ENCODE peak calls at places on chromosome 13, in seven cellular contexts. One of them, this sample, is unnamed.

GRCh38 chr13:98970293-98970692 is 7.6 kb downstream of the DOCK9 start:
- DNase-seq in HT1080: no peak
- DNase-seq in GM23248: no peak
- DNase-seq in pancreas: no peak
- DNase-seq in MCF 10A: no peak
- DNase-seq in stimulated activated CD4-positive, alpha-beta T cell treated with anti-CD3 and anti-CD28 coated beads, Interleukin-4, amount 100 ng/mL, for 48 hours: no peak
- DNase-seq in AG09319: no peak
- DNase-seq in this sample: no peak

GRCh38 chr13:30895773-30896172 is 10.3 kb upstream of the MEDAG start:
- DNase-seq in stimulated activated CD4-positive, alpha-beta T cell treated with anti-CD3 and anti-CD28 coated beads, Interleukin-4, amount 100 ng/mL, for 48 hours: no peak
- DNase-seq in pancreas: no peak
- DNase-seq in HT1080: peak; percentile 56
- DNase-seq in AG09319: peak; percentile 60
- DNase-seq in MCF 10A: peak; percentile 64
- DNase-seq in GM23248: peak; percentile 95
- DNase-seq in this sample: no peak

GRCh38 chr13:81540777-81541176 is 1199.9 kb upstream of the SPRY2 start:
- DNase-seq in MCF 10A: peak; percentile 28
- DNase-seq in stimulated activated CD4-positive, alpha-beta T cell treated with anti-CD3 and anti-CD28 coated beads, Interleukin-4, amount 100 ng/mL, for 48 hours: no peak
- DNase-seq in GM23248: peak; percentile 18
- DNase-seq in HT1080: no peak
- DNase-seq in AG09319: no peak
- DNase-seq in pancreas: no peak
- DNase-seq in this sample: no peak

GRCh38 chr13:22874839-22875238 is 305.9 kb upstream of the SGCG start:
- DNase-seq in AG09319: no peak
- DNase-seq in MCF 10A: no peak
- DNase-seq in stimulated activated CD4-positive, alpha-beta T cell treated with anti-CD3 and anti-CD28 coated beads, Interleukin-4, amount 100 ng/mL, for 48 hours: no peak
- DNase-seq in HT1080: no peak
- DNase-seq in pancreas: no peak
- DNase-seq in GM23248: no peak
- DNase-seq in this sample: no peak

GRCh38 chr13:113802090-113802531 is 43.1 kb downstream of the TMEM255B start:
- DNase-seq in stimulated activated CD4-positive, alpha-beta T cell treated with anti-CD3 and anti-CD28 coated beads, Interleukin-4, amount 100 ng/mL, for 48 hours: no peak
- DNase-seq in MCF 10A: peak; percentile 66
- DNase-seq in pancreas: no peak
- DNase-seq in AG09319: peak; percentile 39
- DNase-seq in GM23248: peak; percentile 85
- DNase-seq in HT1080: peak; percentile 76
- DNase-seq in this sample: no peak

GRCh38 chr13:32117696-32118095 is 86.1 kb downstream of the FRY start:
- DNase-seq in pancreas: peak; percentile 80
- DNase-seq in GM23248: no peak
- DNase-seq in stimulated activated CD4-positive, alpha-beta T cell treated with anti-CD3 and anti-CD28 coated beads, Interleukin-4, amount 100 ng/mL, for 48 hours: no peak
- DNase-seq in AG09319: no peak
- DNase-seq in HT1080: no peak
- DNase-seq in MCF 10A: no peak
- DNase-seq in this sample: no peak

GRCh38 chr13:27679896-27680295 is 58.2 kb downstream of the POLR1D start:
- DNase-seq in pancreas: no peak
- DNase-seq in GM23248: no peak
- DNase-seq in HT1080: peak; percentile 36
- DNase-seq in stimulated activated CD4-positive, alpha-beta T cell treated with anti-CD3 and anti-CD28 coated beads, Interleukin-4, amount 100 ng/mL, for 48 hours: no peak
- DNase-seq in AG09319: no peak
- DNase-seq in MCF 10A: no peak
- DNase-seq in this sample: no peak

GRCh38 chr13:107459430-107459829 is 755.9 kb downstream of the LIG4 start:
- DNase-seq in stimulated activated CD4-positive, alpha-beta T cell treated with anti-CD3 and anti-CD28 coated beads, Interleukin-4, amount 100 ng/mL, for 48 hours: no peak
- DNase-seq in GM23248: peak; percentile 51
- DNase-seq in AG09319: no peak
- DNase-seq in pancreas: no peak
- DNase-seq in MCF 10A: no peak
- DNase-seq in HT1080: no peak
- DNase-seq in this sample: no peak

This sample was measured in ureter.